ENCODE peak calls at places on chromosomes 6 and 20, in five cellular contexts. A is cardiac muscle cell, J is WTC11, L is HFF-Myc, B is keratinocyte. I is an unnamed sample.

GRCh38 chr6:167696261-167696660 is 130.4 kb upstream of the AFDN start:
- DNase-seq in A (no peak), J (no peak), L (no peak), B (no peak), I (no peak)

GRCh38 chr6:37054171-37054570 is 48.7 kb downstream of the FGD2 start:
- DNase-seq in A (no peak), J (no peak), L (no peak), B (no peak), I (no peak)

GRCh38 chr6:43129434-43130194 is 41.5 kb upstream of the SRF start:
- DNase-seq in A (peak; percentile 47), J (peak; percentile 58), L (no peak), B (no peak), I (peak; percentile 35)

GRCh38 chr6:25922301-25922700 is 8.2 kb downstream of the SLC17A2 start:
- DNase-seq in A (no peak), J (no peak), L (no peak), B (no peak), I (no peak)

GRCh38 chr20:51462566-51463276 is 79.8 kb downstream of the NFATC2 start:
- DNase-seq in A (no peak), J (no peak), L (no peak), B (no peak), I (no peak)

GRCh38 chr6:5270093-5270680 is 8.9 kb downstream of the FARS2 start:
- DNase-seq in A (peak; percentile 8), J (no peak), L (no peak), B (no peak), I (no peak)

GRCh38 chr6:53492860-53493634 is 51.9 kb downstream of the GCLC start:
- DNase-seq in A (peak; percentile 65), J (peak; percentile 11), L (peak; percentile 30), B (peak; percentile 25), I (no peak)

GRCh38 chr20:64225828-64226598 is 29.5 kb upstream of the PCMTD2 start:
- DNase-seq in A (no peak), J (no peak), L (no peak), B (no peak), I (no peak)

GRCh38 chr6:34696189-34696738 is 303 bp downstream of the ILRUN start:
- DNase-seq in A (peak; percentile 70), J (no peak), L (no peak), B (no peak), I (no peak)

GRCh38 chr6:81998432-81998831 is 246.0 kb upstream of the TENT5A start:
- DNase-seq in A (no peak), J (no peak), L (no peak), B (no peak), I (no peak)

GRCh38 chr6:97626586-97627441 is 343.8 kb upstream of the MMS22L start:
- DNase-seq in A (no peak), J (no peak), L (no peak), B (no peak), I (peak; percentile 4)

GRCh38 chr6:123415844-123416468 is 220.8 kb downstream of the TRDN start:
- DNase-seq in A (peak; percentile 82), J (peak; percentile 60), L (peak; percentile 24), B (no peak), I (peak; percentile 62)

GRCh38 chr6:161406633-161407032 is 132.8 kb upstream of the AGPAT4 start:
- DNase-seq in A (no peak), J (no peak), L (no peak), B (peak; percentile 85), I (no peak)

GRCh38 chr20:52129611-52130010 is 62.0 kb downstream of the ZFP64 start:
- DNase-seq in A (no peak), J (no peak), L (no peak), B (no peak), I (no peak)

GRCh38 chr20:34312024-34312460 is 8.9 kb upstream of the AHCY start:
- DNase-seq in A (no peak), J (peak; percentile 37), L (no peak), B (no peak), I (no peak)

GRCh38 chr20:17513956-17514355 is 17.2 kb downstream of the BFSP1 start:
- DNase-seq in A (no peak), J (no peak), L (no peak), B (no peak), I (no peak)

GRCh38 chr20:33733654-33734576 is 2.1 kb downstream of the ZNF341 start:
- DNase-seq in A (no peak), J (peak; percentile 19), L (no peak), B (no peak), I (no peak)

GRCh38 chr6:10313799-10314162 is 101.1 kb downstream of the TFAP2A start:
- DNase-seq in A (no peak), J (no peak), L (no peak), B (no peak), I (no peak)

GRCh38 chr6:33198159-33198852 is 2.2 kb downstream of the RXRB start:
- DNase-seq in A (no peak), J (no peak), L (no peak), B (no peak), I (no peak)

GRCh38 chr20:43682446-43682845 is 15.5 kb downstream of the MYBL2 start:
- DNase-seq in A (no peak), J (no peak), L (no peak), B (no peak), I (no peak)

GRCh38 chr20:53495357-53495756 is 98.3 kb downstream of the ZNF217 start:
- DNase-seq in A (no peak), J (no peak), L (no peak), B (no peak), I (no peak)

GRCh38 chr6:73514746-73515110 is 6.1 kb downstream of the EEF1A1 start:
- DNase-seq in A (no peak), J (no peak), L (no peak), B (no peak), I (no peak)

GRCh38 chr6:90375681-90376439 is 79.2 kb upstream of the BACH2 start:
- DNase-seq in A (no peak), J (no peak), L (peak; percentile 51), B (no peak), I (no peak)

GRCh38 chr6:105137388-105137787 is 42.4 kb downstream of the POPDC3 start:
- DNase-seq in A (peak; percentile 38), J (no peak), L (no peak), B (no peak), I (peak; percentile 30)

GRCh38 chr20:43746344-43747137 is 19.7 kb upstream of the GTSF1L start:
- DNase-seq in A (no peak), J (no peak), L (no peak), B (no peak), I (no peak)

GRCh38 chr20:46400828-46401477 is 5.5 kb downstream of the ELMO2 start:
- DNase-seq in A (no peak), J (no peak), L (peak; percentile 33), B (no peak), I (no peak)

GRCh38 chr20:10611357-10611756 is 62.4 kb downstream of the JAG1 start:
- DNase-seq in A (peak; percentile 54), J (peak; percentile 78), L (no peak), B (no peak), I (peak; percentile 49)

GRCh38 chr20:35663516-35663812 is 1.2 kb downstream of the CPNE1 start:
- DNase-seq in A (no peak), J (no peak), L (no peak), B (no peak), I (no peak)

GRCh38 chr20:50401047-50401586 is 109.1 kb upstream of the PTPN1 start:
- DNase-seq in A (no peak), J (no peak), L (no peak), B (no peak), I (no peak)

GRCh38 chr6:39892490-39893129 is 41.7 kb downstream of the MOCS1 start:
- DNase-seq in A (peak; percentile 76), J (peak; percentile 74), L (peak; percentile 26), B (no peak), I (peak; percentile 71)

GRCh38 chr6:105226598-105227291 is 46.9 kb upstream of the POPDC3 start:
- DNase-seq in A (peak; percentile 95), J (no peak), L (no peak), B (no peak), I (no peak)

GRCh38 chr6:161067749-161068148 is 76.2 kb downstream of the MAP3K4 start:
- DNase-seq in A (no peak), J (no peak), L (no peak), B (no peak), I (no peak)

GRCh38 chr6:17200395-17200794 is 80.8 kb upstream of the RBM24 start:
- DNase-seq in A (no peak), J (peak; percentile 89), L (no peak), B (no peak), I (peak; percentile 42)

DNA sequence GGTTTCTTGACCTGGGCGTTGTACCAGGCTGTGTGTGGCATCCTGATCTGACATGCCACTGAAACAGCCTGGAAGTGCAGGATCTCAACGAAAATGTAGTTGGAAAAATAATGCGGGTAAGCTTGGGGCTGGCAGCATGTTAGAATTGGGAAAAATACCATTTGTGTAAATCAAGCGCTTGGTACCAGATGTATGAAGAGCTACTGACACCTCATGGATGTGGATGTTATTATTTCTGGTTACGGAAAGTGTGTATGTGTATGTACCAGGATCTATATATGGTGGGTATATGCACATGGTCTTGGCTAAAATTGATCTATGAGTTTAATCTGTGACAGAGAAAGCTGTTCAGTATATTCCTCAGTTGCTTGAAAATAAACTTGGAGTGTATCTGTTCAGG is 22.7 kb downstream of the HIVEP1 start:
- DNase-seq in A (no peak), J (no peak), L (no peak), B (no peak), I (no peak)
- TF ChIP-seq CTCF in A (no peak), J (no peak), L (no peak), B (peak; percentile 15), I (no peak)

GRCh38 chr6:6927437-6928361 is 180.1 kb upstream of the RREB1 start:
- DNase-seq in A (peak; percentile 80), J (peak; percentile 20), L (no peak), B (no peak), I (peak; percentile 24)
- TF ChIP-seq CTCF in A (no peak), J (no peak), L (no peak), B (no peak), I (no peak)

GRCh38 chr6:8005136-8005535 is 59.1 kb downstream of the BLOC1S5 start:
- DNase-seq in A (no peak), J (no peak), L (no peak), B (no peak), I (no peak)

GRCh38 chr6:8000080-8001035 is 63.8 kb downstream of the BLOC1S5 start:
- DNase-seq in A (no peak), J (no peak), L (no peak), B (no peak), I (no peak)

DNA sequence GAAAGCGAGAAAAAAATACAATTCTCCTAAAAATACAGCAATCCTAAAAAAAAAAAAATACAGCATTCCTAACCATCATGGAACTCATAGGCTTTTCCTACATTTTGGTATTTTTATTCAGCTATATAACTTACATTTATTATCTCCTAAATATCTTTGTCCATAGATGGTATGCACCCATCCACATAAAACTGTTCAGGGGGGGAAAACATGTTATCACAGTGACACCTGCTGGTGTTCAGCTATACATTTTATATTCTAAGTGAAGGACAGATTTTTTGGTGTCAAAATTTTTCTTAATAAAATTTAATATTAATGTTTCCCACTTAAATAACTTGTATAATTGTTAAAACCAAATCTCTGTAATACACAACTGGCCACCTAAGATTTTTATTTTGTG is 58.0 kb downstream of the BLOC1S5 start:
- DNase-seq in A (peak; percentile 7), J (no peak), L (no peak), B (no peak), I (no peak)
- TF ChIP-seq CTCF in A (peak; percentile 49), J (no peak), L (peak; percentile 28), B (peak; percentile 29), I (peak; percentile 55)

GRCh38 chr20:59526242-59527225 is 77.8 kb upstream of the PHACTR3 start:
- DNase-seq in A (peak; percentile 17), J (peak; percentile 23), L (no peak), B (no peak), I (no peak)
- TF ChIP-seq CTCF in A (peak; percentile 40), J (no peak), L (peak; percentile 33), B (no peak), I (peak; percentile 47)